ENCODE peak calls at places on chromosomes 4 and X, in nine cellular contexts. One of them, this sample, is unnamed.
A peak's percentile ranks its signal among the peaks of the same experiment; 100 is the strongest.

GRCh38 chrX:19888419-19888879 is 1.0 kb upstream of the SH3KBP1 start:
- DNase-seq in A549: peak; percentile 87
- DNase-seq in transverse colon: no peak
- DNase-seq in stomach: no peak
- DNase-seq in HepG2: peak; percentile 78
- DNase-seq in SK-N-SH: peak; percentile 70
- DNase-seq in esophagus muscularis mucosa: no peak
- DNase-seq in tibial nerve: peak; percentile 59
- DNase-seq in upper lobe of left lung: no peak
- DNase-seq in this sample: no peak

GRCh38 chr4:39873823-39874222 is 103.9 kb downstream of the PDS5A start:
- DNase-seq in transverse colon: no peak
- DNase-seq in upper lobe of left lung: no peak
- DNase-seq in tibial nerve: no peak
- DNase-seq in stomach: no peak
- DNase-seq in esophagus muscularis mucosa: no peak
- DNase-seq in SK-N-SH: no peak
- DNase-seq in A549: no peak
- DNase-seq in HepG2: no peak
- DNase-seq in this sample: no peak

GRCh38 chrX:63929608-63930007 is 144.6 kb upstream of the ARHGEF9 start:
- DNase-seq in A549: no peak
- DNase-seq in tibial nerve: no peak
- DNase-seq in HepG2: no peak
- DNase-seq in SK-N-SH: no peak
- DNase-seq in stomach: no peak
- DNase-seq in esophagus muscularis mucosa: no peak
- DNase-seq in transverse colon: no peak
- DNase-seq in upper lobe of left lung: no peak
- DNase-seq in this sample: no peak

GRCh38 chrX:3393581-3394111 is 47.2 kb upstream of the MXRA5 start:
- DNase-seq in esophagus muscularis mucosa: no peak
- DNase-seq in stomach: no peak
- DNase-seq in A549: no peak
- DNase-seq in tibial nerve: no peak
- DNase-seq in transverse colon: no peak
- DNase-seq in SK-N-SH: no peak
- DNase-seq in upper lobe of left lung: no peak
- DNase-seq in HepG2: no peak
- DNase-seq in this sample: no peak

GRCh38 chrX:140764401-140764919 is 54.9 kb downstream of the LINC00632 start:
- DNase-seq in stomach: no peak
- DNase-seq in SK-N-SH: peak; percentile 22
- DNase-seq in transverse colon: no peak
- DNase-seq in tibial nerve: no peak
- DNase-seq in A549: peak; percentile 44
- DNase-seq in esophagus muscularis mucosa: no peak
- DNase-seq in HepG2: no peak
- DNase-seq in upper lobe of left lung: peak; percentile 38
- DNase-seq in this sample: peak; percentile 33

GRCh38 chr4:120926358-120927025 is 4.0 kb upstream of the PRDM5 start:
- DNase-seq in stomach: no peak
- DNase-seq in transverse colon: no peak
- DNase-seq in upper lobe of left lung: no peak
- DNase-seq in SK-N-SH: no peak
- DNase-seq in esophagus muscularis mucosa: no peak
- DNase-seq in tibial nerve: no peak
- DNase-seq in HepG2: no peak
- DNase-seq in A549: no peak
- DNase-seq in this sample: no peak

GRCh38 chr4:101835121-101835904 is 44.8 kb downstream of the BANK1 start:
- DNase-seq in esophagus muscularis mucosa: no peak
- DNase-seq in stomach: no peak
- DNase-seq in HepG2: peak; percentile 15
- DNase-seq in A549: peak; percentile 69
- DNase-seq in upper lobe of left lung: no peak
- DNase-seq in tibial nerve: peak; percentile 35
- DNase-seq in SK-N-SH: peak; percentile 26
- DNase-seq in transverse colon: no peak
- DNase-seq in this sample: no peak

GRCh38 chrX:27765718-27766117 is 42.1 kb upstream of the MAGEB10 start:
- DNase-seq in HepG2: no peak
- DNase-seq in upper lobe of left lung: no peak
- DNase-seq in stomach: no peak
- DNase-seq in esophagus muscularis mucosa: no peak
- DNase-seq in A549: no peak
- DNase-seq in transverse colon: no peak
- DNase-seq in SK-N-SH: no peak
- DNase-seq in tibial nerve: no peak
- DNase-seq in this sample: no peak

GRCh38 chr4:52612341-52612740 is 46.8 kb downstream of the USP46 start:
- DNase-seq in HepG2: no peak
- DNase-seq in esophagus muscularis mucosa: no peak
- DNase-seq in transverse colon: no peak
- DNase-seq in upper lobe of left lung: no peak
- DNase-seq in tibial nerve: no peak
- DNase-seq in stomach: no peak
- DNase-seq in A549: no peak
- DNase-seq in SK-N-SH: no peak
- DNase-seq in this sample: no peak

GRCh38 chr4:150164956-150165355 is 86.7 kb downstream of the DCLK2 start:
- DNase-seq in tibial nerve: no peak
- DNase-seq in esophagus muscularis mucosa: no peak
- DNase-seq in stomach: no peak
- DNase-seq in SK-N-SH: no peak
- DNase-seq in A549: no peak
- DNase-seq in upper lobe of left lung: no peak
- DNase-seq in transverse colon: no peak
- DNase-seq in HepG2: no peak
- DNase-seq in this sample: no peak

GRCh38 chrX:108696690-108697089 is 39.7 kb downstream of the IRS4 start:
- DNase-seq in stomach: no peak
- DNase-seq in esophagus muscularis mucosa: no peak
- DNase-seq in A549: no peak
- DNase-seq in transverse colon: no peak
- DNase-seq in HepG2: no peak
- DNase-seq in SK-N-SH: no peak
- DNase-seq in tibial nerve: no peak
- DNase-seq in upper lobe of left lung: no peak
- DNase-seq in this sample: no peak

GRCh38 chr4:62327612-62328297 is 1127.6 kb downstream of the ADGRL3 start:
- DNase-seq in SK-N-SH: no peak
- DNase-seq in tibial nerve: no peak
- DNase-seq in transverse colon: no peak
- DNase-seq in stomach: no peak
- DNase-seq in HepG2: no peak
- DNase-seq in A549: no peak
- DNase-seq in esophagus muscularis mucosa: no peak
- DNase-seq in upper lobe of left lung: no peak
- DNase-seq in this sample: no peak

GRCh38 chr4:16573744-16574143 is 324.7 kb downstream of the LDB2 start:
- DNase-seq in tibial nerve: peak; percentile 87
- DNase-seq in upper lobe of left lung: no peak
- DNase-seq in HepG2: no peak
- DNase-seq in esophagus muscularis mucosa: no peak
- DNase-seq in SK-N-SH: no peak
- DNase-seq in stomach: no peak
- DNase-seq in A549: no peak
- DNase-seq in transverse colon: no peak
- DNase-seq in this sample: peak; percentile 46

GRCh38 chr4:12595489-12595888 is 888.7 kb downstream of the RAB28 start:
- DNase-seq in SK-N-SH: no peak
- DNase-seq in esophagus muscularis mucosa: no peak
- DNase-seq in HepG2: no peak
- DNase-seq in stomach: no peak
- DNase-seq in upper lobe of left lung: no peak
- DNase-seq in A549: no peak
- DNase-seq in transverse colon: no peak
- DNase-seq in tibial nerve: no peak
- DNase-seq in this sample: no peak

GRCh38 chrX:38660395-38661179 is 99.2 kb downstream of the TSPAN7 start:
- DNase-seq in A549: no peak
- DNase-seq in stomach: no peak
- DNase-seq in upper lobe of left lung: no peak
- DNase-seq in tibial nerve: no peak
- DNase-seq in esophagus muscularis mucosa: no peak
- DNase-seq in transverse colon: no peak
- DNase-seq in SK-N-SH: no peak
- DNase-seq in HepG2: peak; percentile 12
- DNase-seq in this sample: no peak

GRCh38 chr4:108107729-108108382 is 60.9 kb downstream of the LEF1 start:
- DNase-seq in esophagus muscularis mucosa: no peak
- DNase-seq in stomach: no peak
- DNase-seq in SK-N-SH: no peak
- DNase-seq in A549: no peak
- DNase-seq in upper lobe of left lung: no peak
- DNase-seq in transverse colon: no peak
- DNase-seq in HepG2: no peak
- DNase-seq in tibial nerve: no peak
- DNase-seq in this sample: no peak

GRCh38 chr4:92825785-92826184 is 522.0 kb downstream of the GRID2 start:
- DNase-seq in transverse colon: no peak
- DNase-seq in HepG2: no peak
- DNase-seq in stomach: no peak
- DNase-seq in upper lobe of left lung: no peak
- DNase-seq in SK-N-SH: no peak
- DNase-seq in A549: no peak
- DNase-seq in esophagus muscularis mucosa: no peak
- DNase-seq in tibial nerve: no peak
- DNase-seq in this sample: no peak

GRCh38 chr4:579543-580175 is 3.6 kb upstream of the TMEM271 start:
- DNase-seq in A549: no peak
- DNase-seq in HepG2: no peak
- DNase-seq in tibial nerve: no peak
- DNase-seq in transverse colon: no peak
- DNase-seq in upper lobe of left lung: no peak
- DNase-seq in esophagus muscularis mucosa: no peak
- DNase-seq in SK-N-SH: no peak
- DNase-seq in stomach: no peak
- DNase-seq in this sample: no peak

DNA sequence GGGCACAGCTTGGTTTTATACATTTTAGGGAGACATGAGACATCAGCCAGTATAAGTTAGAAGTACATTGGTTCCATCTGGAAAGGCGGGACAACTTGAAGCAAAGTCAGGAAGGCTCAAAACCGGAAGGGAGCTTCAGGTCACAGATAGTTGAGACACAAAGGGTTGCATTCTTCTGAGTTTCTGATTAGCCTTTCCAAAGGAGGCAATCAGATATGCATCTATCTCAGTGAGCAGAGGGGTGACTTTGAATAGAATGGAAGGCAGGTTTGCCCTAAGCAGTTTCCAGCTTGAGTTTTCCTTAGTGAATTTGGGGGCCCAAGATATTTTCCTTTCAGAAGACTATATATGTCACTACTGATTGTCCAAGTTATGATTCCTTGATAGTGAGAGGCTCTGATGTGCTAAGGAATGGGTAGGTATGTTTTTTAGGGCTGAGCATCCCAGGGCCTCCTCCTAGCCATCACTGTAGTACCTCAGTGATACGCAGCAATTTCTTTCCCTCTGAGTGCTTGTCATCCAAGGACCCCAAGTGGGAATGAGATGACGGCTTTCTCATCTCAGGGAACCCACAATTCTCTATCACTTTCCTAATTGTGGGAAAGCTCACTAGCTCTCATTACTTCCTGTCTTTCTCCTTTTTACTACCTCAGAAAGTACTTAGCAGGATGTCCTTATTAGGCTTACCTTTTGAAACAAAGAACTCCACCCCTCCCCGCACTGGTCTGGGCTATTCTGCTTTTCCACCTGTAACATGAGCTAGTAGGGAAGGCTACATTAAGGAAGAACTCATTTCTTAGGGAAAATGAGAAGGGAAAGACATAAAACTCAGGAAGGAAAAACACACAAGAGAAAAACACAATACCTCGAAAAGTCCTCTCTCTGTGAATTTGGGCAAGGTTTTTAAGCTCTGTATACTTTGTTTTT is 632.7 kb downstream of the RAPGEF2 start:
- DNase-seq in tibial nerve: no peak
- DNase-seq in upper lobe of left lung: no peak
- DNase-seq in esophagus muscularis mucosa: no peak
- DNase-seq in HepG2: no peak
- DNase-seq in transverse colon: no peak
- DNase-seq in SK-N-SH: no peak
- DNase-seq in stomach: no peak
- DNase-seq in A549: no peak
- DNase-seq in this sample: no peak
- TF ChIP-seq EP300 in tibial nerve: no peak
- TF ChIP-seq EP300 in upper lobe of left lung: no peak
- TF ChIP-seq EP300 in esophagus muscularis mucosa: no peak
- TF ChIP-seq EP300 in HepG2: no peak
- TF ChIP-seq EP300 in transverse colon: no peak
- TF ChIP-seq EP300 in SK-N-SH: no peak
- TF ChIP-seq EP300 in stomach: no peak
- TF ChIP-seq EP300 in A549: no peak
- TF ChIP-seq EP300 in this sample: no peak

GRCh38 chr4:10733486-10733885 is 48.9 kb upstream of the CLNK start:
- DNase-seq in stomach: no peak
- DNase-seq in transverse colon: no peak
- DNase-seq in tibial nerve: no peak
- DNase-seq in SK-N-SH: no peak
- DNase-seq in upper lobe of left lung: no peak
- DNase-seq in HepG2: no peak
- DNase-seq in A549: no peak
- DNase-seq in esophagus muscularis mucosa: no peak
- DNase-seq in this sample: no peak
- H3K27ac ChIP-seq in stomach: no peak overlapping the region
- H3K27ac ChIP-seq in transverse colon: no peak overlapping the region
- H3K27ac ChIP-seq in tibial nerve: no peak overlapping the region
- H3K27ac ChIP-seq in SK-N-SH: no peak overlapping the region
- H3K27ac ChIP-seq in upper lobe of left lung: no peak overlapping the region
- H3K27ac ChIP-seq in HepG2: no peak overlapping the region
- H3K27ac ChIP-seq in A549: no peak overlapping the region
- H3K27ac ChIP-seq in esophagus muscularis mucosa: no peak overlapping the region
- H3K27ac ChIP-seq in this sample: no peak overlapping the region

GRCh38 chrX:112043997-112044396 is 38.6 kb downstream of the TRPC5 start:
- DNase-seq in A549: peak; percentile 34
- DNase-seq in tibial nerve: no peak
- DNase-seq in upper lobe of left lung: no peak
- DNase-seq in transverse colon: no peak
- DNase-seq in SK-N-SH: peak; percentile 14
- DNase-seq in HepG2: no peak
- DNase-seq in esophagus muscularis mucosa: no peak
- DNase-seq in stomach: no peak
- DNase-seq in this sample: no peak
- TF ChIP-seq EP300 in A549: no peak
- TF ChIP-seq EP300 in tibial nerve: no peak
- TF ChIP-seq EP300 in upper lobe of left lung: no peak
- TF ChIP-seq EP300 in transverse colon: no peak
- TF ChIP-seq EP300 in SK-N-SH: no peak
- TF ChIP-seq EP300 in HepG2: no peak
- TF ChIP-seq EP300 in esophagus muscularis mucosa: no peak
- TF ChIP-seq EP300 in stomach: no peak
- TF ChIP-seq EP300 in this sample: no peak

DNA sequence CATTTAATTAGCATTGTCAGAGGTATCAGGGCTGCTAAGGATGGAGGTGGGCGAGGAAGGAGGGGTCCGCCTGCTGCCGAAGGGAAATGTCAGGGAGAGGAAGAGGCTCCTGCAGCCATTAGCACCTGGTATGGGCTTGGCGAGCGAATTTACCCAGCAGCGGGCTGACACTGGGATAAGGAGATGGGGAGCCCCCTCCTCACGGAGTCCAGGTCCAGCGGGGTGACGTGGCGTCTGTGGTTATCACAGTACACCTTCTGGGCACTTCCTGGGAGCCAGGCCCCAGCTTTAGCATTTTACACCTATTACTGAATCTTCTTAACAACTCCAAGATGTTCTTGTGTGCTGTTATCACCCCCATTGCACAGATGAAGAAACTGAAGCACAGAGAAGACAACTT is 83.0 kb downstream of the PPP2R2C start:
- DNase-seq in transverse colon: no peak
- DNase-seq in esophagus muscularis mucosa: no peak
- DNase-seq in tibial nerve: no peak
- DNase-seq in A549: no peak
- DNase-seq in HepG2: no peak
- DNase-seq in stomach: no peak
- DNase-seq in upper lobe of left lung: no peak
- DNase-seq in SK-N-SH: no peak
- DNase-seq in this sample: no peak
- H3K27ac ChIP-seq in transverse colon: no peak overlapping the region
- H3K27ac ChIP-seq in esophagus muscularis mucosa: no peak overlapping the region
- H3K27ac ChIP-seq in tibial nerve: no peak overlapping the region
- H3K27ac ChIP-seq in A549: no peak overlapping the region
- H3K27ac ChIP-seq in HepG2: no peak overlapping the region
- H3K27ac ChIP-seq in stomach: no peak overlapping the region
- H3K27ac ChIP-seq in upper lobe of left lung: no peak overlapping the region
- H3K27ac ChIP-seq in SK-N-SH: no peak overlapping the region
- H3K27ac ChIP-seq in this sample: no peak overlapping the region

This sample was measured in ovary.